ENCODE peak calls at places on chromosomes 12 and 14, in five cellular contexts. Y is uterus, O is cardiac fibroblast, V is lower lobe of right lung, E is astrocyte of the cerebellum. C is an unnamed sample.

GRCh38 chr14:77710364-77710763 is 2.5 kb downstream of the SLIRP start:
- DNase-seq in Y (no peak), O (no peak), V (no peak), E (no peak), C (no peak)

GRCh38 chr12:68198490-68199086 is 27.0 kb downstream of the IL26 start:
- DNase-seq in Y (no peak), O (no peak), V (no peak), E (no peak), C (no peak)

GRCh38 chr14:33435911-33436310 is 497.2 kb downstream of the NPAS3 start:
- DNase-seq in Y (no peak), O (peak; percentile 96), V (no peak), E (peak; percentile 49), C (peak; percentile 50)

GRCh38 chr14:32201196-32201815 is 539 bp upstream of the RNU6-7 start:
- DNase-seq in Y (peak; percentile 83), O (peak; percentile 59), V (peak; percentile 91), E (peak; percentile 5), C (peak; percentile 30)

GRCh38 chr12:92905258-92905810 is 23.8 kb downstream of the EEA1 start:
- DNase-seq in Y (no peak), O (no peak), V (no peak), E (no peak), C (no peak)

GRCh38 chr14:66070542-66071319 is 415.4 kb upstream of the CCDC196 start:
- DNase-seq in Y (no peak), O (peak; percentile 21), V (no peak), E (no peak), C (peak; percentile 28)

GRCh38 chr12:4214912-4215861 is 58.4 kb upstream of the CCND2 start:
- DNase-seq in Y (no peak), O (no peak), V (peak; percentile 89), E (no peak), C (no peak)

GRCh38 chr14:81805785-81806184 is 272.1 kb upstream of the SEL1L start:
- DNase-seq in Y (no peak), O (no peak), V (no peak), E (no peak), C (no peak)

GRCh38 chr12:128905003-128905544 is 51.8 kb downstream of the GLT1D1 start:
- DNase-seq in Y (no peak), O (no peak), V (no peak), E (no peak), C (no peak)

GRCh38 chr12:114904254-114905003 is 220.5 kb upstream of the TBX3 start:
- DNase-seq in Y (no peak), O (peak; percentile 71), V (no peak), E (no peak), C (peak; percentile 57)

GRCh38 chr12:68455676-68456345 is 123.6 kb upstream of the MDM1 start:
- DNase-seq in Y (no peak), O (peak; percentile 23), V (no peak), E (no peak), C (no peak)

GRCh38 chr14:38507299-38507698 is 251.4 kb upstream of the CLEC14A start:
- DNase-seq in Y (no peak), O (no peak), V (no peak), E (no peak), C (no peak)

GRCh38 chr14:63045234-63045611 is at the start of gene KCNH5:
- DNase-seq in Y (no peak), O (peak; percentile 41), V (peak; percentile 46), E (no peak), C (peak; percentile 15)

GRCh38 chr12:92059976-92060375 is 85.7 kb downstream of the BTG1 start:
- DNase-seq in Y (no peak), O (peak; percentile 89), V (no peak), E (no peak), C (peak; percentile 84)

GRCh38 chr14:89015016-89015415 is 190.6 kb downstream of the TTC8 start:
- DNase-seq in Y (no peak), O (peak; percentile 32), V (no peak), E (no peak), C (peak; percentile 30)

GRCh38 chr12:88633312-88633711 is 53.0 kb upstream of the KITLG start:
- DNase-seq in Y (no peak), O (peak; percentile 39), V (no peak), E (no peak), C (peak; percentile 33)

GRCh38 chr12:25322918-25323773 is 72.4 kb upstream of the KRAS start:
- DNase-seq in Y (no peak), O (peak; percentile 76), V (no peak), E (peak; percentile 55), C (peak; percentile 92)

GRCh38 chr14:73472182-73473114 is 14.1 kb upstream of the NUMB start:
- DNase-seq in Y (no peak), O (peak; percentile 87), V (no peak), E (peak; percentile 70), C (peak; percentile 87)

GRCh38 chr12:26520869-26521268 is 312.1 kb downstream of the ITPR2 start:
- DNase-seq in Y (no peak), O (no peak), V (no peak), E (no peak), C (no peak)

GRCh38 chr14:79166171-79166570 is 996.0 kb downstream of the NRXN3 start:
- DNase-seq in Y (no peak), O (no peak), V (no peak), E (no peak), C (no peak)

GRCh38 chr14:99261916-99262787 is 9.8 kb downstream of the BCL11B start:
- DNase-seq in Y (no peak), O (no peak), V (no peak), E (no peak), C (no peak)

GRCh38 chr14:33404054-33404453 is 465.4 kb downstream of the NPAS3 start:
- DNase-seq in Y (no peak), O (peak; percentile 92), V (no peak), E (peak; percentile 89), C (peak; percentile 82)

GRCh38 chr12:3795096-3795799 is 42.3 kb upstream of the CRACR2A start:
- DNase-seq in Y (no peak), O (no peak), V (no peak), E (no peak), C (no peak)

GRCh38 chr14:77314043-77314442 is 6.6 kb downstream of the POMT2 start:
- DNase-seq in Y (peak; percentile 56), O (peak; percentile 88), V (no peak), E (no peak), C (peak; percentile 63)

GRCh38 chr12:46391630-46392029 is 19.1 kb upstream of the SLC38A2 start:
- DNase-seq in Y (no peak), O (peak; percentile 91), V (no peak), E (peak; percentile 79), C (peak; percentile 98)

GRCh38 chr12:78759387-78759786 is 105.2 kb upstream of the SYT1 start:
- DNase-seq in Y (no peak), O (peak; percentile 82), V (no peak), E (no peak), C (peak; percentile 88)

DNA sequence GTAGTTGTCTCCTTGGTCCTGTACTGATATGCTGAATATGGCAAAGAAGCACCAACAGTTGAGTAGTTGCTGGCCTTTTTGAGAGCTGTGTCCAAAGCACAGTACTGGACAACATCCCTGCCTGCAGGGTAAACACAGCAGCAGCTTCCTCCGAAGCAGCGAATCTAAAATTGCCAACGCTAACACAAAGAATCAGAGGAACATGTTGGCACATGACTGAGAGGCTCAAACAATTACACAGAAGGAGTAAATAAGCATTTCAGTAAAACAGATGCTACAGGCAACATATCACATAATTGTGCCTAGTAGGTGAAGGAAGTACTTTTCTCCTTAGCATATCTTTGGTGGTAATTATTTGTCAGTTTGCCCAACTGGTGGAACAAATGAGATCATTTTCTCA is 52.1 kb downstream of the KICS2 start:
- DNase-seq in Y (no peak), O (no peak), V (no peak), E (no peak), C (no peak)
- TF ChIP-seq CTCF in Y (no peak), O (no peak), V (no peak), E (no peak), C (no peak)

DNA sequence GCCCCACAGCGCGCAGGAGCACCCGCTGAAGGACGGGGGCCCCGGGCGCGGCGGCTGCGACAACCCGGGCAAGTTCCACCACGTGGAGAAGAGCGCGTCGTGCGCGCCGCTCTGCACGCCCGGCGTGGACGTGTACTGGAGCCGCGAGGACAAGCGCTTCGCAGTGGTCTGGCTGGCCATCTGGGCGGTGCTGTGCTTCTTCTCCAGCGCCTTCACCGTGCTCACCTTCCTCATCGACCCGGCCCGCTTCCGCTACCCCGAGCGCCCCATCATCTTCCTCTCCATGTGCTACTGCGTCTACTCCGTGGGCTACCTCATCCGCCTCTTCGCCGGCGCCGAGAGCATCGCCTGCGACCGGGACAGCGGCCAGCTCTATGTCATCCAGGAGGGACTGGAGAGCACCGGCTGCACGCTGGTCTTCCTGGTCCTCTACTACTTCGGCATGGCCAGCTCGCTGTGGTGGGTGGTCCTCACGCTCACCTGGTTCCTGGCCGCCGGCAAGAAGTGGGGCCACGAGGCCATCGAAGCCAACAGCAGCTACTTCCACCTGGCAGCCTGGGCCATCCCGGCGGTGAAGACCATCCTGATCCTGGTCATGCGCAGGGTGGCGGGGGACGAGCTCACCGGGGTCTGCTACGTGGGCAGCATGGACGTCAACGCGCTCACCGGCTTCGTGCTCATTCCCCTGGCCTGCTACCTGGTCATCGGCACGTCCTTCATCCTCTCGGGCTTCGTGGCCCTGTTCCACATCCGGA is 1.4 kb downstream of the FZD10 start:
- DNase-seq in Y (no peak), O (no peak), V (no peak), E (no peak), C (no peak)
- H3K4me3 ChIP-seq in Y (peak overlapping the region; percentile 38), O (no peak overlapping the region), V (no peak overlapping the region), E (no peak overlapping the region), C (no peak overlapping the region)

DNA sequence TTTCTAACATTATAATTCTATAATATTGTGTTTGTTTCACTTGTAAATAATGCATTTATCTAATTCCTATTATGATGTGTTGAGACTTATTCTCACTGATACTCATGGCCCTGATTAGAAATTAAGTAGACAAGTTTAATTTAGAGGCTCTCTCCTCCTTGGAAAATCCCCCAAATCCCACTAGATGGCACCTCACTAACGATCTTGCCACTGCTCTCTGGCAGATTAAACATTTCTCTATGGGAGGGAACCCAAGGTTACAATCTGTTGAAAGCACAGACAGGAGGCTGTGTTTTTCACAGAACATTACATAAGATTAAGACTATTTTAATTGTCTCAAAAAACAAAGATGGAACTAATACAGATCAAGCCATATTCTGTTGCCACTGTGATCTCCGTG is 318.7 kb downstream of the LRFN5 start:
- DNase-seq in Y (no peak), O (peak; percentile 8), V (no peak), E (peak; percentile 5), C (peak; percentile 59)
- TF ChIP-seq CTCF in Y (peak; percentile 17), O (peak; percentile 2), V (no peak), E (peak; percentile 42), C (peak; percentile 54)

DNA sequence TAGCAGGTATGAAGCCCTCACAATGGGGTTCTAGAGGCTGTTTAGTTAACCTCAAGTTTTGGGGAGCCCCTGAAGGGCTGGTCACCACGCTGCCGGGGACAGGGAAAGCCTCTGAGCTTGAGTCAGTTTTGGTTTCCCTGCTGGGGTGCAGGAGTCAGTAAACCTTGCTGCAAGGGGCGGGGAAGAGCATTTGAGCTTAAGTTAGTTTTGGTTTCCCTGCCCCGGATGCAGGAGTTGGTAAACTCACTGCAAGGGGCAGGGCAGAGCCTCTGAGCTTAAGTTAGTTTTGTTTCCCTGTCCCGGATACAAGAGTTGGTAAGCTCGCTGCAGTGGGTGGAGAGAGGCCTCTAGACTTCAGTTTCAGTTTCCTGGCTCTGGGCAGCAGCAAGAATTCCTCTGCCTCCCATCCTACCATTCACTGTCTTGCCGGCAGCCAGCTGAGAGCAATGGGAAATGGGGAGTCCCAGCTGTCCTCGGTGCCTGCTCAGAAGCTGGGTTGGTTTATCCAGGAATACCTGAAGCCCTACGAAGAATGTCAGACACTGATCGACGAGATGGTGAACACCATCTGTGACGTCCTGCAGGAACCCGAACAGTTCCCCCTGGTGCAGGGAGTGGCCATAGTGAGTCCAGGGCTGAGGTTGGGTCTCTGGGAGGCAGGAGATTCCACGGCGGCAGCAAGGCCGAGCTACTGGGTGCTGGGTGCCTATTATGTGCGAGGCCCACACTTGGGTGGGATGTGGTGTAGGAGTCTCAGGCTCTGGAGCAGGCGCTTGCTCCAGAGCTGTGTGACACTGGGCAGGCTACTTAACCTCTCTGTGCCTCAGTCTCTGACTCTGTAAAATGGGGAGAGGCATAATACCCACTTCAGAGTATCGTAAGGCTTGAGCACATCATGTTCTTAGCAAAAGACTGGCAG is at the start of gene OAS2:
- DNase-seq in Y (peak; percentile 52), O (peak; percentile 78), V (peak; percentile 76), E (no peak), C (peak; percentile 83)
- H3K4me3 ChIP-seq in Y (peak within 1 kb of the TSS; percentile 29), O (peak within 1 kb of the TSS; percentile 53), V (peak within 1 kb of the TSS; percentile 73), E (no peak within 1 kb of the TSS), C (peak within 1 kb of the TSS; percentile 57)